ENCODE peak calls at places on chromosomes 12 and 14, in seven cellular contexts. N is H1, Z is AG04450, Y is mesendoderm, G is stomach, L is A549, X is transverse colon. J is an unnamed sample.

GRCh38 chr12:77179515-77179914 is 114.1 kb upstream of the E2F7 start:
- DNase-seq in N (no peak), Z (no peak), Y (no peak), G (no peak), L (no peak), X (no peak), J (no peak)

GRCh38 chr12:66008985-66009384 is 121.6 kb downstream of the LLPH start:
- DNase-seq in N (no peak), Z (no peak), Y (no peak), G (no peak), L (no peak), X (no peak), J (no peak)

GRCh38 chr12:93427779-93428564 is 13.8 kb downstream of the UBE2N start:
- DNase-seq in N (no peak), Z (peak; percentile 30), Y (no peak), G (no peak), L (no peak), X (no peak), J (no peak)

GRCh38 chr12:12718853-12719252 is 1.7 kb downstream of the CDKN1B start:
- DNase-seq in N (no peak), Z (no peak), Y (no peak), G (no peak), L (no peak), X (no peak), J (peak; percentile 72)

GRCh38 chr12:11171953-11172675 is 1.1 kb downstream of the SMIM10L1 start:
- DNase-seq in N (no peak), Z (no peak), Y (peak; percentile 45), G (no peak), L (peak; percentile 10), X (no peak), J (no peak)

GRCh38 chr14:69270097-69270496 is 10.1 kb downstream of the GALNT16 start:
- DNase-seq in N (no peak), Z (no peak), Y (no peak), G (no peak), L (no peak), X (no peak), J (no peak)

GRCh38 chr14:24095196-24096068 is 1.3 kb downstream of the PCK2 start:
- DNase-seq in N (peak; percentile 71), Z (no peak), Y (peak; percentile 94), G (no peak), L (no peak), X (peak; percentile 92), J (no peak)

GRCh38 chr14:59918824-59919581 is 941 bp upstream of the LRRC9 start:
- DNase-seq in N (no peak), Z (no peak), Y (peak; percentile 48), G (no peak), L (peak; percentile 28), X (peak; percentile 12), J (peak; percentile 7)

GRCh38 chr12:50221228-50222008 is 54.2 kb upstream of the CERS5 start:
- DNase-seq in N (no peak), Z (peak; percentile 86), Y (peak; percentile 66), G (no peak), L (no peak), X (no peak), J (peak; percentile 69)

GRCh38 chr14:20848316-20848954 is 42.8 kb upstream of the RNASE3 start:
- DNase-seq in N (no peak), Z (no peak), Y (peak; percentile 26), G (no peak), L (peak; percentile 84), X (no peak), J (no peak)

GRCh38 chr12:2540535-2540941 is 254.2 kb upstream of the FKBP4 start:
- DNase-seq in N (no peak), Z (no peak), Y (peak; percentile 60), G (no peak), L (no peak), X (no peak), J (no peak)

GRCh38 chr14:91835920-91836843 is 31.2 kb downstream of the TC2N start:
- DNase-seq in N (peak; percentile 92), Z (no peak), Y (peak; percentile 93), G (peak; percentile 96), L (peak; percentile 48), X (peak; percentile 92), J (no peak)

GRCh38 chr12:57783466-57783801 is 847 bp downstream of the TSFM start:
- DNase-seq in N (no peak), Z (no peak), Y (no peak), G (no peak), L (no peak), X (no peak), J (peak; percentile 83)
- H3K27ac ChIP-seq in N (no peak overlapping the region), Z (no peak overlapping the region), Y (no peak overlapping the region), G (no peak overlapping the region), L (peak overlapping the region; percentile 89), X (no peak overlapping the region), J (no peak overlapping the region)

DNA sequence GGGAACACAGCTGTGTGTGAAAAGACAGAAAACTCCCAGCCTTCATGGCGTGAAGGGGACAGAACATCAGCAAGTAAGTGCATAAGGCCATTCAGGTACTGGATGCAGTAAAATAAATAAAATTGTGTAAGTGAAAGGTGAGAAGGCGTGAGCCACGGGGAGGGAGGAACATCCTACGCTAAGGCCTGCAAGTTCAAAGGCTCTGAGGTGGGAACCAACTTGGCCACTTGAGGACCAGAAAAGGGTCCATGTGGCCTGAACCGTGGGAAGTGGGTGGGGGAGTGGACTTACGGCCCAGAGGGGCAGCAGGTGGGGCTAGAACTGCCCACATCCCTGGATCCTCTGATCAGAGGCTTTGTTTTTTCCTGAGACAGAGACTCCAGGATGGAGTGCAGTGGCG is 888 bp upstream of the ABCB9 start:
- DNase-seq in N (no peak), Z (no peak), Y (no peak), G (no peak), L (no peak), X (no peak), J (no peak)
- H3K27ac ChIP-seq in N (no peak overlapping the region), Z (no peak overlapping the region), Y (no peak overlapping the region), G (peak overlapping the region; percentile 54), L (no peak overlapping the region), X (peak overlapping the region; percentile 67), J (no peak overlapping the region)

GRCh38 chr14:77204457-77204796 is 22.8 kb downstream of the TMEM63C start:
- DNase-seq in N (no peak), Z (no peak), Y (no peak), G (no peak), L (no peak), X (no peak), J (no peak)

GRCh38 chr14:77206261-77206824 is 24.7 kb downstream of the TMEM63C start:
- DNase-seq in N (no peak), Z (no peak), Y (no peak), G (no peak), L (no peak), X (no peak), J (no peak)

GRCh38 chr14:77203611-77204456 is 22.2 kb downstream of the TMEM63C start:
- DNase-seq in N (no peak), Z (no peak), Y (peak; percentile 15), G (no peak), L (no peak), X (no peak), J (no peak)

GRCh38 chr14:77205566-77205965 is 24.0 kb downstream of the TMEM63C start:
- DNase-seq in N (no peak), Z (no peak), Y (no peak), G (no peak), L (no peak), X (no peak), J (no peak)

GRCh38 chr14:77204907-77205306 is 23.3 kb downstream of the TMEM63C start:
- DNase-seq in N (no peak), Z (no peak), Y (no peak), G (no peak), L (no peak), X (no peak), J (no peak)
- H3K27ac ChIP-seq in N (no peak overlapping the region), Z (no peak overlapping the region), Y (no peak overlapping the region), G (no peak overlapping the region), L (no peak overlapping the region), X (no peak overlapping the region), J (no peak overlapping the region)

DNA sequence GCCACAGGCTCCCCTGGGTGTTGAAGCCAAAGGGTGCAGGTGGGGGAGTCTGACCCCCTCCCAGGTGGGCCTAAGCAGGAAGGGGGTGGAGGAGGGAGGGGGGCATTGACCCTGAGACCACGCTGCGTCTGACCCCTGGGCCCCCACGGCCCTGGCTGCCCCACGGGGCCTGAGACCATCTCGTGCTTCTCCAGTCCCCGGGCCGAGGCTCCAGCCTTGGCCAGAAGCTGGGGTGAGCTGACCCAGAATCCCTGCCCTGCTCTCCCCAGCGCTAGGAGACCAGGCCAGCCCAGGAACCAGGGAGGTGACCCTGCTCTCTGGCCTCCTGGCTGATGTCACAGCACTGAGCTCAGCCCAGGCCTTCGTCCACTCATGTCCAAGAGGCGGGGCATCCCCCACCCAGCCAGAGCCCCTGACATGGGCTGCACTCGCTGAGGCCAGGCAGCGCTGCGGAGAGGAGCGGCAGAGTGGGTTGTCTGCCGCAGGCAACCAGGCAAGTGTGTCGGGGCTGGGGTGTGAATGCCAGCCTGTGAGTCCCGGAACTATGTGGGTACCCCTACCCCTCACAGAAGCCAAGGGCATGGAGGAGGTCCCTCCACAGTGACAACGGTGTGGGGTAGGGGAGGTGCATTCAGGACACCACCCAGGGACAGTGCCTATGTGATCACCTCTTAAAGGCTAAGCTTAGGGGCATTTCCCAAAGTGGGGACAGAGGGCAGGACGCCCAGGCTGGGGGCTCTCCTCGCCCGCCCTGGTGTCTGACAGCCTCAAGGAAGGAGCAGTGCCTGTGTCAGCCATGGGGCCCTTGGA is 6.3 kb downstream of the TRMT61A start:
- DNase-seq in N (no peak), Z (no peak), Y (no peak), G (no peak), L (no peak), X (no peak), J (no peak)
- H3K27ac ChIP-seq in N (no peak overlapping the region), Z (no peak overlapping the region), Y (no peak overlapping the region), G (peak overlapping the region; percentile 80), L (no peak overlapping the region), X (peak overlapping the region; percentile 86), J (peak overlapping the region; percentile 45)

GRCh38 chr12:112980491-112981158 is 2.3 kb downstream of the OAS2 start:
- DNase-seq in N (no peak), Z (no peak), Y (no peak), G (no peak), L (no peak), X (no peak), J (no peak)
- H3K27ac ChIP-seq in N (no peak overlapping the region), Z (no peak overlapping the region), Y (no peak overlapping the region), G (no peak overlapping the region), L (no peak overlapping the region), X (no peak overlapping the region), J (no peak overlapping the region)

GRCh38 chr14:90276627-90277367 is 20.4 kb downstream of the PSMC1 start:
- DNase-seq in N (no peak), Z (no peak), Y (peak; percentile 62), G (no peak), L (no peak), X (no peak), J (peak; percentile 71)
- H3K27ac ChIP-seq in N (no peak overlapping the region), Z (no peak overlapping the region), Y (no peak overlapping the region), G (no peak overlapping the region), L (no peak overlapping the region), X (no peak overlapping the region), J (peak overlapping the region; percentile 70)

GRCh38 chr12:111747333-111747732 is 19.4 kb upstream of the ALDH2 start:
- DNase-seq in N (no peak), Z (no peak), Y (no peak), G (no peak), L (no peak), X (no peak), J (no peak)
- H3K27ac ChIP-seq in N (no peak overlapping the region), Z (no peak overlapping the region), Y (no peak overlapping the region), G (no peak overlapping the region), L (no peak overlapping the region), X (no peak overlapping the region), J (no peak overlapping the region)

DNA sequence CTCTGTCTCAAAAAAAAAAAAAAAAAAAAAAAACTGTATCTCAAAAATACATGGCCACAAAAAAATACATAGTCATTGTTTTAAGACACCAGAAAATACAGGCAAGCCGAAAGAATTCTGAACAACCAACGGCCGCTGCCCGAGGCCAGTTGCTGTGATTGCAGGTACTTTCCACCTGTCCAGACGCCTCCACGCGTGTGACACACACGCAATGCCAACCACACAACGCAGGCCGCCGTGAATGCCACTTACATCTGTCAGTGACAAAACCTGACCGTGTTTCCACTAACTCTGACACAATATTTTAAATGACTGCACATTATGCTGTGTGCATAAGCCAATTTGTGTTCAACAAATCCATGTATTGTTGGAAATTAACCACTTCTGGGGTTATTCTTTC is 22.4 kb upstream of the INF2 start:
- DNase-seq in N (no peak), Z (no peak), Y (no peak), G (no peak), L (no peak), X (no peak), J (peak; percentile 30)
- H3K27ac ChIP-seq in N (no peak overlapping the region), Z (no peak overlapping the region), Y (no peak overlapping the region), G (no peak overlapping the region), L (peak overlapping the region; percentile 59), X (no peak overlapping the region), J (no peak overlapping the region)